ENCODE peak calls at places on chromosomes 4 and X, in eight cellular contexts. J is GM03348; G is NT2/D1; S is stimulated activated CD8-positive, alpha-beta memory T cell treated with anti-CD3 and anti-CD28 coated beads, Interleukin-15, amount 100 ng/mL, for 24 hours; B is pulmonary artery endothelial cell; K is ureter; N is lung microvascular endothelial cell; E is NCI-H1694. A is an unnamed sample.

GRCh38 chr4:165493359-165493758 is 114.6 kb downstream of the CPE start:
- DNase-seq in E (peak), K (peak), N (peak), B (no peak), S (peak), J (peak), G (peak), A (peak)

GRCh38 chr4:55609393-55609821 is 17.4 kb upstream of the PDCL2 start:
- DNase-seq in B (no peak), J (peak), E (no peak), S (no peak), N (no peak), K (peak), G (no peak), A (no peak)

GRCh38 chr4:71833175-71833900 is 49.5 kb upstream of the GC start:
- DNase-seq in B (no peak), G (no peak), K (no peak), N (no peak), E (no peak), S (no peak), J (no peak), A (no peak)

GRCh38 chr4:95548738-95549245 is at the start of gene UNC5C:
- DNase-seq in N (no peak), J (peak), K (peak), E (no peak), B (no peak), S (no peak), G (no peak), A (no peak)

GRCh38 chrX:129636175-129636681 is 18.5 kb downstream of the APLN start:
- DNase-seq in S (no peak), B (no peak), G (no peak), K (no peak), J (no peak), E (no peak), N (no peak), A (no peak)

GRCh38 chrX:39675619-39676018 is 422.1 kb downstream of the BCOR start:
- DNase-seq in S (no peak), G (no peak), B (no peak), N (no peak), K (no peak), E (no peak), J (no peak), A (no peak)

GRCh38 chr4:121758896-121759568 is 5.9 kb downstream of the SMIM43 start:
- DNase-seq in B (no peak), N (no peak), E (no peak), S (no peak), J (peak), K (no peak), G (no peak), A (no peak)

GRCh38 chr4:111837761-111838160 is 307.5 kb upstream of the FAM241A start:
- DNase-seq in E (no peak), S (no peak), G (no peak), J (no peak), N (no peak), B (no peak), K (no peak), A (no peak)

GRCh38 chrX:69995400-69996101 is 54.2 kb downstream of the AWAT2 start:
- DNase-seq in E (no peak), J (no peak), N (no peak), G (no peak), S (no peak), K (no peak), B (no peak), A (no peak)

GRCh38 chrX:133440081-133440796 is 24.9 kb upstream of the GPC4 start:
- DNase-seq in G (no peak), K (no peak), S (no peak), B (no peak), N (no peak), J (no peak), E (no peak), A (peak)

GRCh38 chr4:125620066-125620850 is 305.5 kb downstream of the FAT4 start:
- DNase-seq in S (no peak), J (peak), K (no peak), N (no peak), E (no peak), G (no peak), B (no peak), A (no peak)

GRCh38 chrX:150160656-150161055 is 202.5 kb upstream of the MAMLD1 start:
- DNase-seq in E (no peak), S (no peak), K (no peak), G (no peak), J (no peak), N (no peak), B (no peak), A (no peak)

GRCh38 chr4:128241425-128241913 is 46.1 kb downstream of the PGRMC2 start:
- DNase-seq in B (peak), K (no peak), N (no peak), E (peak), G (no peak), S (no peak), J (peak), A (no peak)

GRCh38 chr4:108690738-108691137 is 40.3 kb downstream of the OSTC start:
- DNase-seq in B (no peak), K (no peak), S (no peak), G (no peak), E (no peak), J (no peak), N (no peak), A (no peak)

GRCh38 chrX:70755850-70756249 is 152.7 kb downstream of the TEX11 start:
- DNase-seq in K (no peak), G (peak), N (no peak), S (peak), B (no peak), E (no peak), J (no peak), A (peak)

GRCh38 chr4:111330786-111331185 is 707.9 kb upstream of the PITX2 start:
- DNase-seq in E (no peak), N (no peak), J (peak), G (no peak), S (no peak), K (no peak), B (no peak), A (no peak)

GRCh38 chrX:23369037-23369436 is 34.4 kb downstream of the PTCHD1 start:
- DNase-seq in E (no peak), B (no peak), G (no peak), N (no peak), J (no peak), S (no peak), K (no peak), A (no peak)

GRCh38 chrX:52995974-52996304 is 37.6 kb upstream of the FAM156A start:
- DNase-seq in E (no peak), K (no peak), N (no peak), B (no peak), S (no peak), G (no peak), J (no peak), A (no peak)

GRCh38 chr4:37970702-37971101 is 10.5 kb downstream of the PTTG2 start:
- DNase-seq in S (no peak), K (peak), B (no peak), G (no peak), N (peak), E (no peak), J (peak), A (no peak)

A was measured in iPS DF 19.7.